ENCODE peak calls at places on chromosomes 6 and 20, in five cellular contexts. R is cardiac muscle cell; M is activated CD8-positive, alpha-beta T cell treated with anti-CD3 and anti-CD28 coated beads for 36 hours; L is kidney epithelial cell; X is foreskin keratinocyte. D is an unnamed sample.

GRCh38 chr20:56752274-56752673 is 123.2 kb downstream of the TFAP2C start:
- DNase-seq in L (no peak), M (no peak), R (peak), X (no peak), D (no peak)

GRCh38 chr6:143060806-143061596 is at the start of gene AIG1:
- DNase-seq in L (no peak), M (peak), X (peak), R (no peak), D (no peak)

GRCh38 chr6:3276174-3277167 is 17.7 kb downstream of the PSMG4 start:
- DNase-seq in M (no peak), X (no peak), R (no peak), L (no peak), D (no peak)

GRCh38 chr20:2840967-2841531 is 504 bp downstream of the VPS16 start:
- DNase-seq in L (no peak), X (no peak), M (peak), R (peak), D (peak)

GRCh38 chr20:17823382-17824144 is 123.8 kb downstream of the BANF2 start:
- DNase-seq in X (no peak), L (no peak), M (no peak), R (no peak), D (no peak)

GRCh38 chr6:104689551-104690205 is 170.0 kb downstream of the HACE1 start:
- DNase-seq in X (peak), M (no peak), R (peak), L (no peak), D (no peak)

GRCh38 chr6:47106721-47107197 is 64.6 kb upstream of the ADGRF1 start:
- DNase-seq in M (no peak), L (peak), R (no peak), X (peak), D (no peak)

GRCh38 chr6:34834789-34835518 is 43.1 kb downstream of the BLTP3A start:
- DNase-seq in X (peak), R (peak), M (no peak), L (no peak), D (no peak)

GRCh38 chr20:63955281-63955845 is 853 bp downstream of the UCKL1 start:
- DNase-seq in L (no peak), R (peak), M (no peak), X (no peak), D (peak)

GRCh38 chr6:17011985-17012384 is 89.9 kb upstream of the STMND1 start:
- DNase-seq in L (no peak), M (no peak), X (no peak), R (no peak), D (no peak)

GRCh38 chr6:81511423-81511822 is 241.1 kb downstream of the TENT5A start:
- DNase-seq in L (no peak), R (no peak), X (no peak), M (no peak), D (no peak)

GRCh38 chr20:19253316-19253715 is 40.9 kb downstream of the SLC24A3 start:
- DNase-seq in X (peak), M (no peak), L (no peak), R (no peak), D (no peak)

GRCh38 chr6:94045473-94045872 is 626.1 kb upstream of the EPHA7 start:
- DNase-seq in X (no peak), L (no peak), M (no peak), R (no peak), D (no peak)

GRCh38 chr20:7540923-7541322 is 399.3 kb downstream of the HAO1 start:
- DNase-seq in M (no peak), L (no peak), R (peak), X (peak), D (no peak)

GRCh38 chr20:39849664-39850063 is 839.4 kb downstream of the MAFB start:
- DNase-seq in L (no peak), X (peak), R (peak), M (no peak), D (no peak)

GRCh38 chr6:31559958-31560696 is 12.0 kb upstream of the LTA start:
- DNase-seq in L (no peak), M (peak), X (no peak), R (peak), D (peak)

GRCh38 chr6:30450908-30451818 is 38.1 kb upstream of the HLA-E start:
- DNase-seq in X (peak), L (peak), R (peak), M (peak), D (peak)

GRCh38 chr6:108106261-108106660 is 31.7 kb upstream of the OSTM1 start:
- DNase-seq in R (no peak), X (no peak), M (no peak), L (no peak), D (no peak)

GRCh38 chr6:4637691-4638433 is 138.3 kb upstream of the CDYL start:
- DNase-seq in X (peak), M (peak), R (peak), L (peak), D (peak)

GRCh38 chr6:36018339-36018738 is 6.1 kb downstream of the SLC26A8 start:
- DNase-seq in R (no peak), X (no peak), L (no peak), M (no peak), D (no peak)

GRCh38 chr6:161413361-161413771 is 139.5 kb upstream of the AGPAT4 start:
- DNase-seq in M (no peak), X (no peak), L (no peak), R (no peak), D (no peak)

GRCh38 chr6:135534773-135535380 is 37.3 kb upstream of the AHI1 start:
- DNase-seq in L (no peak), X (peak), M (no peak), R (peak), D (no peak)

GRCh38 chr6:4291453-4292403 is 156.4 kb upstream of the ECI2 start:
- DNase-seq in M (no peak), R (peak), L (peak), X (peak), D (no peak)

GRCh38 chr20:40753472-40753871 is 64.4 kb upstream of the MAFB start:
- DNase-seq in R (peak), M (no peak), X (no peak), L (no peak), D (no peak)

GRCh38 chr20:2004171-2004570 is 10.3 kb upstream of the PDYN start:
- DNase-seq in R (no peak), X (no peak), M (no peak), L (no peak), D (no peak)

GRCh38 chr6:3759656-3760245 is 8.2 kb upstream of the PXDC1 start:
- DNase-seq in L (no peak), X (peak), R (peak), M (no peak), D (no peak)

GRCh38 chr6:158417760-158418098 is 105.5 kb downstream of the TULP4 start:
- DNase-seq in M (no peak), L (no peak), R (peak), X (peak), D (no peak)

GRCh38 chr6:48111143-48111506 is at the start of gene PTCHD4:
- DNase-seq in L (no peak), R (peak), X (peak), M (no peak), D (no peak)

GRCh38 chr20:24965065-24965919 is 16.2 kb downstream of the CST7 start:
- DNase-seq in L (no peak), X (no peak), M (no peak), R (no peak), D (no peak)

GRCh38 chr6:31430449-31430848 is 27.1 kb downstream of the MICA start:
- DNase-seq in L (no peak), X (no peak), R (no peak), M (no peak), D (no peak)

GRCh38 chr6:13927203-13927602 is 2.5 kb downstream of the RNF182 start:
- DNase-seq in L (no peak), M (no peak), X (no peak), R (no peak), D (no peak)

GRCh38 chr6:35808688-35809087 is 3.5 kb downstream of the LHFPL5 start:
- DNase-seq in X (no peak), R (peak), L (no peak), M (no peak), D (no peak)

GRCh38 chr20:45323731-45324130 is 15.6 kb upstream of the MATN4 start:
- DNase-seq in R (no peak), M (no peak), X (peak), L (no peak), D (no peak)

GRCh38 chr20:17681741-17682102 is 320 bp downstream of the RRBP1 start:
- DNase-seq in X (no peak), L (no peak), R (no peak), M (no peak), D (no peak)

GRCh38 chr6:170147832-170148708 is 142.8 kb downstream of the DLL1 start:
- DNase-seq in X (no peak), L (no peak), R (no peak), M (peak), D (peak)

DNA sequence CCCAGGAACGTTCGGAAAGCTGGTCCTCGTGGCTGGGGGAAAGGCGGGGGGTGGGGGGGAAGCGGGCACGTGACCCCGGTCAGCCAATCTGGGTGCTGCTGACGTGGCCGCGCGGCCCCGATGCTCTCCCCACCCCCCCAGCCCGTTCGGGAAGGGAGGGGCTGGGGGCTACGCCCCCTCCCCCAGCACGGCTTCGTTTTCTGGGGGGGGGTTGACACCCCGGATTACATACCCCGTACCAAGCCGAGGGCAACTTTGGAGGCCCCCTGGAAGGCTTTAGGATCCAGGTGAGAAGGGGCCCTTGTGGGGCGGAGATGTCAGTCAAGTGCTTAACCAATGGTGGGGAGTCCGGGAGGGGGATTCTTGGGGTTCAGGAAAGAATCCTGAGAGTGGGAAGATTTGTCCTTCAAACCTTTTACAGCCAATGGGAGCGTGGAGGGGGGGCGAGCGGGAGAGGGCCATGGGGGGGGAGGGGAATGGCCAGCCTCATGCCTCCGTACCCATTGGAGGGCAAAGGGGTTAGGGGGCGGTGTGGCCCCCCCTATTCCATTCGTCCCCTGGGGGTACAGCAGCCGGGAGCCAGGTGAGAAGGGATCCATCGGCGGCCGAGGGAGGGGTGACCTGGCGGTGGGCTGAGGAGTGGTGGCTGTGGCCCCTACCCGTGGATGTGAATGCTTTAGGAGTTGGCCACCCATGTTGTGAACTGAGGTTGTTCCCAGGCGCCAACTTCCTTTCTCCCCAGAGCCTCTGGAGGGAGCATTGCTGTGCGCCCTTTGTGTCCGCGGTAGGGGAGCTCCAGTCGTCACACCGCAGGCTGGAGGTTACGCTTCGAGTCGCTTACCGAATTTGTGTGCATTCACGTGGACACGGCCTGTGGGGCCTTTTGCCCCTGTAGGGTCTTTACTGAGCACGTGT is 633 bp downstream of the BRD2 start:
- DNase-seq in L (no peak), X (peak), M (peak), R (peak), D (peak)
- TF ChIP-seq CTCF in L (no peak), X (peak), M (no peak), R (peak), D (no peak)

GRCh38 chr20:48750376-48750775 is 77.4 kb downstream of the PREX1 start:
- DNase-seq in R (no peak), M (no peak), L (no peak), X (no peak), D (no peak)
- TF ChIP-seq CTCF in R (no peak), M (no peak), L (no peak), X (no peak), D (no peak)

DNA sequence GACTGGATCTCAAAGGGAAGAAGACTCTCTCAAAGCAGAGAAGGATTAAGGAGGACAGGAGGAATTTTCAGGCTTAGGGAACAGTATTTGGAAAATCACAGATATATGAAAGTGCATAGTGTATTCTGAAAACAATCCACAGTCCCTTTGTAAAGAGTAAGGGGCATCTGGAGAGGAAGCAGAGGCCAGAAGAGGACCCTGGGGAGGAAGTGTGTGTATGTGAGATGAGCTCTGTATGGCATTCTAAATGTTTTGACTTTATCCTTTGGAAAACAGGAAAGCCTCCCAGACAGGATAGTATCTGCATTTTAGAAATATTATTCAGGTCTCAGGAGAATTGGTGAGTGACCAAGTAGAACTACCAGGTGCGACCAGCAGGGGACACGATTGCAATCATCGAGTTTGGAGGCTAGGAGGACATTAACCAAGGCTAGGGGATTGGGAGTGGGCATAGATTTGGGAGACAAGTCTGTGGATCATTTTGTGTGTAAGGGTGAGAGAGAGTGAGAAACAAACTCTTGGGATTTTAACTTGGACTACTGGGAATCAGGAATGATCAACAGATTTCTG is 38.3 kb upstream of the FAM184A start:
- DNase-seq in X (no peak), L (no peak), M (peak), R (no peak), D (no peak)
- TF ChIP-seq CTCF in X (peak), L (peak), M (peak), R (peak), D (no peak)

GRCh38 chr6:71419954-71420692 is 131.5 kb downstream of the OGFRL1 start:
- DNase-seq in L (no peak), M (peak), X (no peak), R (peak), D (peak)
- TF ChIP-seq CTCF in L (no peak), M (no peak), X (peak), R (peak), D (no peak)

DNA sequence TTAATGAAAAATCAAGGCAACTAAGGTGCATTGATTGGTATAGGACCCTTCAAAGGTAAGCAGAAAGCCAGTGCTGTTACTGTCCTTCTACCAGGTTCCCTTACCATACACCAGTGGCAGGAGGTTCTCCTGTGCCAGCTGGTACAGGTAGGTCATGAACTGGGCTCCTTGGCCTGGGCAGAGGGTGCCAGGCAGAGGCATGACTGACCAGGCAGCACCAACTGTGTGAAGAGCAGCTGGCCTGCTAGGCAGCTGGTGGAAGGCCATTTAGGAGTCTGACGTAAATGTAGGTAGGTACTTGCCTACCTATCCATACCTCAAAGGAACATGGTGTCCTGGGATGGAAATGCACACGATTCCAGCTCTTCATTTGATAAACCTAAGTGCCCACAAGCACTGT is 23.3 kb downstream of the PCNA start:
- DNase-seq in R (no peak), L (no peak), M (no peak), X (no peak), D (no peak)
- TF ChIP-seq CTCF in R (no peak), L (no peak), M (no peak), X (no peak), D (no peak)

GRCh38 chr6:152146385-152146784 is 338.9 kb downstream of the ESR1 start:
- DNase-seq in R (peak), M (no peak), X (peak), L (no peak), D (no peak)
- TF ChIP-seq CTCF in R (no peak), M (no peak), X (no peak), L (no peak), D (no peak)

DNA sequence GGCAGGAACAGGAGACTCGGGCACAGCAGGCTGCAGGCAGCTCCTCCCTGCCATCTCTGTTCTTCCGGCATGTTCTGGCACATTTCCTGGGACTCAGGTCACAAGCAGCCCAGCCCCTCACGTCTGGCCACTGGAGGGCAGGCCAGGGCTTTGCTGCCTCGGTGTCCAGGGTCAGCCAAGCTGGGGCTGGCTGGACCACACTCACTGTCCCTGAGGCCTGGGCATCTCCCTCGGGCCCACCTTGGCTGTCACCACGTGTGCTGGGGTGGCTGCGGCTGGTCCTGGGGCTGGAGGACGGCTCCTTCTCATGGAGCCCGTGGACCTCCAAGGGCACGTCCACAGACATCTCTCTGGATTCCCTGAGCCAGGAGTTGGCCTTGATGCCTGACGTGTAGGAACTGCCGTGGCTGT is 18.5 kb downstream of the FRMD1 start:
- DNase-seq in R (peak), M (no peak), X (no peak), L (peak), D (no peak)
- TF ChIP-seq CTCF in R (peak), M (no peak), X (peak), L (peak), D (no peak)